ENCODE peak calls at places on chromosome 3, in eight cellular contexts. X is NB4, M is lower leg skin, A is heart left ventricle, J is body of pancreas, S is adrenal gland, O is A549, L is tibial nerve. W is an unnamed sample.

GRCh38 chr3:80559701-80560100 is 791.9 kb upstream of the ROBO1 start:
- DNase-seq in X (peak), M (no peak), J (no peak), O (no peak), A (no peak), L (no peak), S (no peak), W (no peak)

GRCh38 chr3:159208080-159208479 is 406.2 kb downstream of the MFSD1 start:
- DNase-seq in M (no peak), L (no peak), S (no peak), A (no peak), X (no peak), O (no peak), J (no peak), W (no peak)

GRCh38 chr3:5226783-5227182 is 39.3 kb downstream of the EDEM1 start:
- DNase-seq in L (no peak), M (no peak), A (no peak), O (peak), X (peak), J (no peak), S (no peak), W (no peak)

GRCh38 chr3:14235896-14236295 is 57.3 kb downstream of the LSM3 start:
- DNase-seq in S (no peak), A (peak), O (no peak), X (no peak), J (no peak), M (peak), L (no peak), W (no peak)

GRCh38 chr3:73653877-73654276 is 29.1 kb upstream of the PDZRN3 start:
- DNase-seq in L (no peak), A (no peak), O (no peak), X (no peak), J (no peak), S (no peak), M (no peak), W (no peak)

GRCh38 chr3:23389089-23389488 is 186.0 kb downstream of the UBE2E2 start:
- DNase-seq in M (no peak), A (no peak), O (peak), J (peak), L (no peak), X (no peak), S (no peak), W (no peak)

GRCh38 chr3:33067484-33067883 is 29.5 kb downstream of the GLB1 start:
- DNase-seq in L (no peak), X (no peak), A (no peak), J (no peak), M (no peak), O (no peak), S (no peak), W (no peak)

GRCh38 chr3:60025071-60026055 is 975.5 kb upstream of the CFAP20DC start:
- DNase-seq in M (no peak), A (no peak), O (no peak), L (no peak), X (no peak), S (no peak), J (no peak), W (no peak)

GRCh38 chr3:44584646-44585501 is at the start of gene ZNF660:
- DNase-seq in O (no peak), M (peak), J (peak), X (peak), S (peak), L (peak), A (peak), W (no peak)

GRCh38 chr3:157089455-157090221 is 70.3 kb downstream of the CCNL1 start:
- DNase-seq in J (peak), S (peak), X (no peak), O (peak), L (peak), M (no peak), A (peak), W (no peak)

GRCh38 chr3:127389415-127389814 is 101.6 kb upstream of the PRR20G start:
- DNase-seq in J (no peak), A (no peak), O (no peak), X (no peak), L (no peak), M (no peak), S (no peak), W (no peak)

GRCh38 chr3:146172586-146172985 is 11.6 kb upstream of the PLOD2 start:
- DNase-seq in S (no peak), J (no peak), M (no peak), L (no peak), O (no peak), X (no peak), A (no peak), W (no peak)

GRCh38 chr3:191362036-191362435 is 31.7 kb upstream of the UTS2B start:
- DNase-seq in S (no peak), M (no peak), X (no peak), O (no peak), J (no peak), A (no peak), L (no peak), W (no peak)

GRCh38 chr3:129305592-129306091 is 27.0 kb downstream of the HMCES start:
- DNase-seq in S (peak), A (peak), X (no peak), L (peak), O (no peak), J (peak), M (peak), W (no peak)
- TF ChIP-seq POLR2A in S (no peak), A (no peak), X (no peak), L (peak), O (no peak), J (peak), M (no peak), W (no peak)

GRCh38 chr3:58351920-58352319 is 19.2 kb downstream of the PXK start:
- DNase-seq in S (no peak), L (no peak), A (no peak), O (no peak), M (peak), X (peak), J (no peak), W (no peak)

GRCh38 chr3:58347984-58348383 is 15.3 kb downstream of the PXK start:
- DNase-seq in A (no peak), J (no peak), M (no peak), S (no peak), L (no peak), O (no peak), X (no peak), W (no peak)

GRCh38 chr3:58350627-58351013 is 17.9 kb downstream of the PXK start:
- DNase-seq in X (peak), A (no peak), J (no peak), L (no peak), O (no peak), S (no peak), M (no peak), W (no peak)

GRCh38 chr3:58352624-58353023 is 19.9 kb downstream of the PXK start:
- DNase-seq in M (no peak), L (no peak), X (peak), A (no peak), O (no peak), J (no peak), S (no peak), W (no peak)

DNA sequence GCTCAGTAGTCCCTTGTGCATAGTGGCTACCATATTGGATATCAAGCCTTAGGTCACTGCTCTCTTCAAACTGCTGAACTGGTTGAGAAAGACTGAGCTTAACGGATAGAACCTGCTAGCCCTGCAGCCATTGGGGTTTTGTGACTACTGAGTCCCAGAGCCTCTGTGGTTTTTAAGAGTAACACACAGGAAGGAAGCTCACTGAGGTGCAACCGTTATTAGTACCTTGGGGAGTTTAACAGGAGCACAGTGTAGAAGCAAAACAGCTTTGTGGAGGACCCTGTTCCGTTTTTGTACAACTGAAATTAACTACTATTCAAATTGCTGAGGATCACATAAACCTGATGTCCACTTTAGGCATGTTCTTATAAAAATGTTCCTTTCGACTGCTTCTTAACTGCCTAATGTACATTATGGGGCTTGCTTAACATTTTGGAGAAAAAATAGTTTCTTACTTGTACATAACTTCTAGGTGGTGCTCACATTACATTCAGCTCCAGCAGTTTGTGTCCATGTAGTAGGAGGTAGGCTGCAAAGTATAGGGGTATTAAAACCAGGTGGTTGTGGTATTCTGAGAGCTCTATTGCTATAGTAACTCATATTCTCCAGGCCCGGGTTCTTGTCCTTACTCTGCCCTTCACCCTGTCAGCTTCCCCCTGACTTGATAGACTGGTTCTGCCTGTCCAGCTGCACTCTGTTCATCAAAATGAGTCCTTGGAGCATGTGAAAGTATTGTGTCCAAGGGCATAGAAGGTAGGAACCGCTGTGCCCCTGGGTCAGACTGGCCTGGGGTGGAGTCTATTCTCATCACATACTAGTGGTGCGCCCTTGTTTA is 17.3 kb downstream of the PXK start:
- DNase-seq in M (peak), A (no peak), S (no peak), X (peak), O (no peak), J (peak), L (no peak), W (no peak)
- TF ChIP-seq POLR2A in M (no peak), A (no peak), S (no peak), X (peak), O (no peak), J (no peak), L (no peak), W (no peak)

GRCh38 chr3:123622766-123623165 is 37.9 kb upstream of the HACD2 start:
- DNase-seq in A (no peak), M (no peak), J (no peak), O (no peak), X (no peak), S (no peak), L (no peak), W (no peak)

GRCh38 chr3:123618768-123619484 is 34.1 kb upstream of the HACD2 start:
- DNase-seq in X (peak), S (peak), O (no peak), M (peak), A (peak), J (peak), L (peak), W (no peak)

GRCh38 chr3:123621510-123622189 is 36.8 kb upstream of the HACD2 start:
- DNase-seq in S (no peak), J (no peak), X (no peak), L (no peak), M (no peak), O (no peak), A (no peak), W (no peak)

GRCh38 chr3:123618076-123618703 is 33.3 kb upstream of the HACD2 start:
- DNase-seq in M (no peak), X (peak), O (no peak), S (no peak), J (no peak), A (no peak), L (no peak), W (no peak)

DNA sequence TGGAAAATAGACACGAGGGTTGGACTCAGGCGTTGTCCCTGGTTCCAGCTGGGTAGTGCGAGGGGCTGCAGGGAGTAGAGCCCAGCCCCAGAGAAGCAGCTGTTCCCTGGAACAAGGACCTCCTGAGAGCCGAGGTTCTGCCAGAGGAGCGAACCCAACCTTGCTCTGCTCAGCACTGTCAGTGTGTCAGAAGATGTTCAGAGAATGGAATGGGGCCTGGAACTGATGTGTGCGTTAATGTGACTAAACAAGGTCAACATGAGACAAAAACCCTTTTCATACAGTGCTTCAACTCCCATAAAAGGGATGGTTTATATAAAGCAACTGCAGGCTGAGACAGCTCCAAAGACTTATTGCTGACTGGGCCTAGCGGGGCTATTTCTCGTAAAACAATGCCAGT is 35.5 kb upstream of the HACD2 start:
- DNase-seq in J (no peak), M (no peak), S (no peak), A (no peak), X (no peak), L (no peak), O (no peak), W (no peak)
- TF ChIP-seq POLR2A in J (no peak), M (no peak), S (no peak), A (no peak), X (no peak), L (no peak), O (no peak), W (no peak)

DNA sequence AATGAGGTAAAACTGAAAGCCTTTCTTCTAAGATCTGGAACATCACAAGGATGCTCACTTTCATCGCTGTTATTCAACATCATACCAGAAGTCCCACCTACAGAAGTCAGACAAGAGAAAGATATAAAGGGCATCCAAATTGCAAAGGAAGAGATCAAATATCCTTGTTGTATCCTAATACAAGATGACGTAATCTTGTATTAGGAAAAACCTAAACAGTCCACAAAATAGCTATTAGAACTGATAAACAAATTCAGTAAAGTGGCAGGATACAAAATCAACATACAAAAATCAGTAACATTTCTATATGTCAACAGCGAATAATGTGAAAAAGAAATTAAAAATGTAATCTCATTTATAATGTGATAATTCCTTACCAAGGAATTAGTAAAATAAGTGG is 195.1 kb upstream of the CBLB start:
- DNase-seq in J (no peak), M (no peak), X (no peak), A (no peak), L (no peak), S (no peak), O (no peak), W (no peak)
- TF ChIP-seq POLR2A in J (no peak), M (no peak), X (no peak), A (no peak), L (no peak), S (no peak), O (no peak), W (no peak)

DNA sequence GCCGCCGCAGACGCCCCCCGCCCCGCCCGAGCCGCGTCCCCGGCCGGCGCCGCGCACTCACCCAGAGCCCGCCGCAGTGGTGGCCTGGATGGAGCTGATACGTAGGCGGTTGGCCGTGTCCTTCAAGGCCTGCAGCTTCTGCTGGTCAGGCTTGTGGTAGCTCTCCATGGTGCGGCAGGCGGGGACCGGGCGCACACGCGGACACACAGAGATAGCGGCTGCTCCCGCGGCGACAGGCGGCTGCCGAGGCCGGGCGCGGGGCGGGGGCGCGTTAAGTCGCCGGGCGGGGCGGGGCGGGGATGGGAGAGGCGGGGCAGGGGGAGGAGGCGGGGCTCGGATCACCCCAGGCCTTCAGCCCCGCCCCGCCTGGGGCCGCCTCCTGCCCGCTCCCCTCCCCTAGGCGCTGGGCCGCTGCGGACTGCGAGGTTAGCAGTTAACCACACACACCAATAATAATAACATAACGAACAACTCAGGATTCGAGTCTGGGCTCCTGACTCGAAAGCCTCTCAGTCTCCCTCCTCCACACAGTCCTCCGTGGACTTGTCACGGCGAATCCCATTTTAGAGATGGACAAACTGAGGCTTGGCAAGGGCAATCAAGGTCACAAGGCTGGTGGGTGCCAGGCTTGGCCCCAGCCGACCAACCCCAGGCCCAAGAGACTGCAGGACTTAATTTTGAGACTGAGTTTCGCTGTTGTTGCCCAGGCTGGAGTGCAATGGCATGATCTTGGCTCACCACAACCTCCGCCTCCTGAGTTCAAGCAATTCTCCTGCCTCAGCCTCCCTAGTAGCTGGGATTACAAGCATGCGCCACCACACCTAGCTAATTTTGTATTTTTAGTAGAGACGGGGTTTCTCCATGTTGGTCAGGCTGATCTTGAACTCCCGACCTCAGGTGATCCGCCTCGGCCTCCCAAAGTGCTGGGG is at the start of gene TKT:
- DNase-seq in O (peak), X (peak), S (peak), L (peak), J (peak), A (peak), M (peak), W (peak)
- TF ChIP-seq POLR2A in O (peak), X (peak), S (peak), L (peak), J (peak), A (no peak), M (no peak), W (peak)